ENCODE peak calls at places on chromosomes 3 and 15, in four cellular contexts. L is gastrocnemius medialis, X is H1, B is AG09309. A is an unnamed sample.

GRCh38 chr3:146189519-146190173 is 28.7 kb upstream of the PLOD2 start:
- DNase-seq in L (no peak), X (peak), B (no peak), A (peak)

GRCh38 chr3:105656607-105657504 is 212.0 kb downstream of the CBLB start:
- DNase-seq in L (no peak), X (no peak), B (no peak), A (no peak)

GRCh38 chr3:127289646-127290575 is 2.1 kb upstream of the PRR20G start:
- DNase-seq in L (no peak), X (no peak), B (no peak), A (no peak)

GRCh38 chr15:94327356-94327936 is 96.1 kb downstream of the MCTP2 start:
- DNase-seq in L (no peak), X (no peak), B (no peak), A (no peak)

GRCh38 chr3:77931272-77932009 is 891.5 kb downstream of the ROBO2 start:
- DNase-seq in L (no peak), X (no peak), B (peak), A (no peak)

GRCh38 chr3:29683306-29683993 is 402.6 kb downstream of the RBMS3 start:
- DNase-seq in L (no peak), X (no peak), B (peak), A (no peak)

GRCh38 chr15:90868261-90868689 is at the start of gene FURIN:
- DNase-seq in L (no peak), X (no peak), B (no peak), A (no peak)

GRCh38 chr3:18061737-18062136 is 319.3 kb upstream of the TBC1D5 start:
- DNase-seq in L (no peak), X (no peak), B (no peak), A (no peak)

GRCh38 chr3:50125541-50126286 is 29.4 kb upstream of the SEMA3F start:
- DNase-seq in L (no peak), X (peak), B (no peak), A (no peak)

GRCh38 chr3:29275309-29275708 is 5.6 kb upstream of the RBMS3 start:
- DNase-seq in L (no peak), X (no peak), B (peak), A (peak)

GRCh38 chr3:8490079-8490552 is 11.5 kb upstream of the LMCD1 start:
- DNase-seq in L (peak), X (no peak), B (peak), A (peak)

GRCh38 chr3:58403513-58404109 is 30.0 kb downstream of the PDHB start:
- DNase-seq in L (no peak), X (no peak), B (no peak), A (no peak)

GRCh38 chr3:197790033-197790432 is 1.0 kb upstream of the LRCH3 start:
- DNase-seq in L (no peak), X (no peak), B (no peak), A (no peak)

GRCh38 chr3:135136361-135137100 is 341.5 kb downstream of the EPHB1 start:
- DNase-seq in L (peak), X (no peak), B (no peak), A (no peak)

GRCh38 chr3:157477441-157477840 is 25.8 kb downstream of the VEPH1 start:
- DNase-seq in L (no peak), X (no peak), B (no peak), A (no peak)

GRCh38 chr3:57004154-57004730 is 56.2 kb upstream of the SPATA12 start:
- DNase-seq in L (no peak), X (no peak), B (no peak), A (no peak)

GRCh38 chr3:152786977-152787681 is 47.8 kb upstream of the P2RY1 start:
- DNase-seq in L (no peak), X (no peak), B (no peak), A (no peak)

GRCh38 chr3:32009101-32009500 is 27.6 kb downstream of the ZNF860 start:
- DNase-seq in L (no peak), X (no peak), B (no peak), A (no peak)

GRCh38 chr15:53588773-53589172 is 170.7 kb downstream of the WDR72 start:
- DNase-seq in L (no peak), X (no peak), B (no peak), A (no peak)

GRCh38 chr3:171676600-171677175 is 133.6 kb downstream of the PLD1 start:
- DNase-seq in L (no peak), X (no peak), B (no peak), A (no peak)

GRCh38 chr3:116423945-116424344 is 21.3 kb downstream of the LSAMP start:
- DNase-seq in L (no peak), X (no peak), B (no peak), A (no peak)

GRCh38 chr3:129211772-129212171 is 28.1 kb upstream of the CNBP start:
- DNase-seq in L (peak), X (no peak), B (no peak), A (no peak)

GRCh38 chr15:56460046-56460445 is 4.9 kb downstream of the MNS1 start:
- DNase-seq in L (no peak), X (no peak), B (no peak), A (no peak)

GRCh38 chr15:74977599-74977998 is 17.8 kb upstream of the SCAMP5 start:
- DNase-seq in L (no peak), X (no peak), B (no peak), A (no peak)

GRCh38 chr3:54861248-54862067 is 66.4 kb downstream of the LRTM1 start:
- DNase-seq in L (no peak), X (no peak), B (no peak), A (no peak)

GRCh38 chr15:80379671-80380070 is 24.5 kb upstream of the ARNT2 start:
- DNase-seq in L (no peak), X (no peak), B (no peak), A (no peak)

GRCh38 chr3:99699841-99700240 is 61.4 kb downstream of the COL8A1 start:
- DNase-seq in L (no peak), X (no peak), B (no peak), A (no peak)

GRCh38 chr3:165185707-165186327 is 10.4 kb downstream of the SLITRK3 start:
- DNase-seq in L (no peak), X (peak), B (peak), A (peak)

GRCh38 chr15:99702895-99703602 is 30.2 kb downstream of the LYSMD4 start:
- DNase-seq in L (no peak), X (no peak), B (no peak), A (no peak)

GRCh38 chr3:34077796-34078195 is 279.4 kb downstream of the PDCD6IP start:
- DNase-seq in L (no peak), X (no peak), B (no peak), A (no peak)

GRCh38 chr3:143671641-143672040 is 176.6 kb downstream of the SLC9A9 start:
- DNase-seq in L (no peak), X (no peak), B (no peak), A (no peak)

GRCh38 chr15:45161666-45162065 is 26.1 kb downstream of the SHF start:
- DNase-seq in L (no peak), X (no peak), B (no peak), A (no peak)

DNA sequence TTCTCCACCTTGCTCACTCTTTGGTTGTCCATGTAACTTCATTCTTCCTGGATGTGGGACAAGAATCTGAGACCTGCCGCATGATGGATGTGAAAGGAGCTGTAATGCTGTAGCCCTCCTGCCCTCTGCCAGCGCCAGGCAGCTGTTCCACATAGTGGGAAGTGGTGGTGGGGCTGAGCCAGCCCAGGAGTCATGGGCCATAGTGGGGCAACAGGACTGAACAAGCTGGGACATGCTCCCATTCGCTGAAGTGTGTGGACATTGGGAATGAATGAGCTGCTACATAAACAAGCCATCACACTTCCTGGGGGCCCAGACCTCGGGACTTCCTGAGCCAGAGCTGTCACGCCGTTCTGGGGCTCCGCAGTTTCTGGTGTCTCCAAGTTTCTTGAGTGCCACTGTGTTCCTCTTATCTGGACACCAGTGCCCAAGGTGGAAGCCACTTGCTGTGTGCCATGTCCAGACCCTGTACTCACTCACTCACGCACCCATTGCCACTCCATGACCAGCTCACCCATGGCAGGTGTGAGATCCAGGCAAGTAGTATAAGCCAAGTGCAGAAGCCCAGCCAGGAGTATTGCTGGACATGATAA is 624.3 kb upstream of the EPHA6 start:
- DNase-seq in L (no peak), X (no peak), B (no peak), A (no peak)
- TF ChIP-seq CTCF in L (no peak), X (no peak), B (no peak), A (no peak)

GRCh38 chr15:89165677-89166076 is 55.7 kb downstream of the RLBP1 start:
- DNase-seq in L (no peak), X (no peak), B (no peak), A (no peak)

GRCh38 chr15:89164712-89165211 is 56.6 kb downstream of the RLBP1 start:
- DNase-seq in L (no peak), X (no peak), B (no peak), A (no peak)

GRCh38 chr15:89171136-89172072 is 50.0 kb downstream of the RLBP1 start:
- DNase-seq in L (no peak), X (peak), B (no peak), A (no peak)

GRCh38 chr15:89163271-89164055 is 57.9 kb downstream of the RLBP1 start:
- DNase-seq in L (no peak), X (no peak), B (no peak), A (no peak)

DNA sequence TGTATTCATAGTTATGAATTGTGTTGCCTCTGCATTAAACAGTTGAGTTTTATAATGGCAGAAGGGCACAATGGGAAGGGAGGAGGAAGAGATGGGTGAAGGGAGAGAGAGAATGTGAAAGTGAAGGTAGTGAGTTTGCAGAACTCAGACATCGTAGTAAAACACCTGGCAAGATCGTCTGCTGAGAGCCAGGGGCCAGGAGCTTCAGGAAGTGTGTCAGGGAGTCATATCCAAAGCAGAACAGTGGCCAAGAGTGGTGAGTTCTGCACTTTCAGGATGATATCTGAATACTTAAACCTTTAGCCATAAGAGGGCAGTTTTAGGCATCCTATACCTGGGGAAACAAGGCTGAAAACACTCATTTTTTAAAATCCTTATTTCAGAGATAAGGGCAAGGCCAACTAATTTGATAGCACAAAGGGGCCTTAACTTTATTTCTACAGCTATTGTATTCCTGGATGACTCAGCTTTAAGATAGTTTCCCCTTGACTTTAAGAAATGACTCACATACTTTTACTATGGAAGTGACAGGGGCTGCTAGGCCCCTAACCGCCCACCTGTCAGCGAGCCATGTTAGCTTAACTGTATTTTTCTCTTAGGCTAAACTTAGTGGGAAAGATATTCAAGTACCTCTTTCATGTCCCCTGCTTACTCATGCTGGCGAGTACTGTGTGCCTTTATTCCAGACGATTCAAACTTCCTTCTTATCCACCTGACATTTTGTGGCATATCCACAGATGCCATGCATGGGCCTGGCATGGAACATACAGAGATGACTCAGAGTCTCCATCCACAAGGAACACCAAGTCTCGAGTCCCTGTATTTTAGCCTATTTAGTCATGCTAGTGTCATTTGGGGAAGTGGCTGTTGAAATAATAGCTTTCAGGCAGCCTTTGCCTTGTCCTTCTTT is 53.9 kb downstream of the RLBP1 start:
- DNase-seq in L (peak), X (no peak), B (no peak), A (no peak)
- TF ChIP-seq CTCF in L (no peak), X (no peak), B (no peak), A (no peak)

GRCh38 chr3:70748593-70748992 is 436.2 kb upstream of the MDFIC2 start:
- DNase-seq in L (no peak), X (no peak), B (no peak), A (no peak)

GRCh38 chr3:70757658-70758057 is 445.2 kb upstream of the MDFIC2 start:
- DNase-seq in L (no peak), X (no peak), B (no peak), A (no peak)

GRCh38 chr3:70754314-70754713 is 441.9 kb upstream of the MDFIC2 start:
- DNase-seq in L (no peak), X (no peak), B (no peak), A (no peak)

GRCh38 chr3:70749122-70749521 is 436.7 kb upstream of the MDFIC2 start:
- DNase-seq in L (no peak), X (no peak), B (no peak), A (no peak)

GRCh38 chr3:70753572-70753971 is 441.1 kb upstream of the MDFIC2 start:
- DNase-seq in L (no peak), X (no peak), B (no peak), A (no peak)
- TF ChIP-seq CTCF in L (no peak), X (peak), B (peak), A (no peak)

DNA sequence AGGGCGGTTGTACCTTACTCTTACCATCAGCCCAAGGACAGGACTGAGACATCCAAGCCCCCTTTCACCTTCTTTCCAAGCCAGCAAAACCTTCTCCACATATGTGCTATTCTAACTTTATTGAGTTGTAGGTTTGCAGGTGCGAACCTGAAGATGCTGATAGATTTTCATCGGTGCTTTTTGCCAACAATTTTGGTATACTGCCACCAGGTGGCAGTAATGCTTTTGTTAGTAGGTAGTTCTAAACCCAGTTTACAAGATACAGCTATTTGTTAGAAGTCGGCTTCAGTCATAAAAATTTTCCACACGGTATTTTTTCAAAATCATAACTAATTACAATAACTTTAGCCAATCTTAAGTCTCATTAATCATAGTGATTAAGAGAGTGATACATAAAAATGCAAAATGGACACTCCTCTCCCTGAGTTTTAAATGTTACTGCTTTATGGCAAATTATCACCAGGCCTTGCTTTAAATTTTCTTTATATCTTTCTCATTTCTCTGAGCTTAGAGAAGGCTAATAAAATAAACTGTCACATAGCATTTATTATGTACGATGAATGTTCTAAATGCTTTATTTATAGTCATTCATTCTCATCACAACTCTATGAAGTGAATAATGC is 636 bp downstream of the TBC1D21 start:
- DNase-seq in L (no peak), X (no peak), B (peak), A (peak)
- TF ChIP-seq CTCF in L (peak), X (no peak), B (peak), A (peak)

GRCh38 chr3:94115482-94115881 is 52.6 kb downstream of the NSUN3 start:
- DNase-seq in L (no peak), X (no peak), B (peak), A (peak)
- TF ChIP-seq CTCF in L (no peak), X (no peak), B (peak), A (peak)

GRCh38 chr3:112086018-112086854 is at the start of gene C3orf52:
- DNase-seq in L (peak), X (peak), B (no peak), A (no peak)
- TF ChIP-seq CTCF in L (no peak), X (peak), B (no peak), A (no peak)